ENCODE peak calls at places on chromosome 7, in eight cellular contexts. N is PC-3; T is OCI-LY7; K is ascending aorta; A is CD8-positive, alpha-beta T cell; E is endothelial cell of umbilical vein; Z is A549; G is BE2C. J is an unnamed sample.
A peak's percentile ranks its signal among the peaks of the same experiment; 100 is the strongest.

GRCh38 chr7:86972072-86972471 is 87.4 kb downstream of the ELAPOR2 start:
- DNase-seq in N (no peak), T (no peak), K (no peak), A (no peak), E (no peak), Z (no peak), G (no peak), J (no peak)

GRCh38 chr7:100053201-100053600 is 3.6 kb downstream of the ZSCAN21 start:
- DNase-seq in N (peak; percentile 85), T (peak; percentile 69), K (no peak), A (no peak), E (peak; percentile 86), Z (peak; percentile 64), G (peak; percentile 61), J (no peak)

GRCh38 chr7:159030490-159031134 is 114.1 kb downstream of the VIPR2 start:
- DNase-seq in N (no peak), T (no peak), K (peak; percentile 81), A (no peak), E (peak; percentile 19), Z (peak; percentile 83), G (peak; percentile 79), J (no peak)

GRCh38 chr7:115232041-115232440 is 310.1 kb downstream of the MDFIC start:
- DNase-seq in N (no peak), T (no peak), K (no peak), A (no peak), E (no peak), Z (no peak), G (no peak), J (no peak)

GRCh38 chr7:837001-837400 is 4.7 kb downstream of the SUN1 start:
- DNase-seq in N (no peak), T (no peak), K (no peak), A (no peak), E (no peak), Z (no peak), G (no peak), J (no peak)

GRCh38 chr7:132709971-132710567 is 133.8 kb upstream of the PLXNA4 start:
- DNase-seq in N (peak; percentile 50), T (peak; percentile 53), K (no peak), A (no peak), E (peak; percentile 59), Z (no peak), G (peak; percentile 52), J (no peak)

GRCh38 chr7:3120513-3120912 is 76.8 kb upstream of the CARD11 start:
- DNase-seq in N (no peak), T (peak; percentile 4), K (no peak), A (no peak), E (no peak), Z (no peak), G (no peak), J (no peak)

GRCh38 chr7:39507866-39508551 is 58.2 kb upstream of the YAE1 start:
- DNase-seq in N (no peak), T (no peak), K (no peak), A (no peak), E (no peak), Z (no peak), G (no peak), J (no peak)

GRCh38 chr7:6705959-6706665 is 635 bp downstream of the ZNF12 start:
- DNase-seq in N (no peak), T (peak; percentile 42), K (peak; percentile 66), A (no peak), E (peak; percentile 57), Z (peak; percentile 36), G (peak; percentile 36), J (no peak)

GRCh38 chr7:28841766-28842165 is 116.4 kb downstream of the TRIL start:
- DNase-seq in N (no peak), T (no peak), K (no peak), A (no peak), E (no peak), Z (no peak), G (no peak), J (no peak)

GRCh38 chr7:78020131-78020873 is 221.7 kb downstream of the PHTF2 start:
- DNase-seq in N (peak; percentile 76), T (peak; percentile 58), K (peak; percentile 76), A (no peak), E (peak; percentile 80), Z (peak; percentile 80), G (peak; percentile 60), J (peak; percentile 40)

GRCh38 chr7:151427705-151428392 is 12.1 kb downstream of the CRYGN start:
- DNase-seq in N (no peak), T (no peak), K (no peak), A (no peak), E (no peak), Z (no peak), G (no peak), J (no peak)

GRCh38 chr7:144130730-144131129 is 7.8 kb downstream of the OR2A14 start:
- DNase-seq in N (no peak), T (no peak), K (no peak), A (no peak), E (no peak), Z (no peak), G (no peak), J (no peak)

GRCh38 chr7:119197872-119198527 is 973.5 kb downstream of the ANKRD7 start:
- DNase-seq in N (peak; percentile 73), T (peak; percentile 59), K (no peak), A (no peak), E (peak; percentile 12), Z (peak; percentile 1), G (peak; percentile 32), J (no peak)

GRCh38 chr7:15720849-15721471 is 34.5 kb upstream of the MEOX2 start:
- DNase-seq in N (peak; percentile 70), T (peak; percentile 22), K (peak; percentile 74), A (no peak), E (peak; percentile 84), Z (peak; percentile 2), G (peak; percentile 28), J (no peak)

GRCh38 chr7:1666779-1667565 is 3.1 kb upstream of the ELFN1 start:
- DNase-seq in N (no peak), T (no peak), K (peak; percentile 61), A (no peak), E (no peak), Z (peak; percentile 62), G (peak; percentile 28), J (no peak)

GRCh38 chr7:55365103-55365679 is at the start of gene LANCL2:
- DNase-seq in N (peak; percentile 40), T (no peak), K (no peak), A (peak; percentile 12), E (peak; percentile 62), Z (peak; percentile 31), G (no peak), J (no peak)

GRCh38 chr7:95323410-95324129 is 762 bp downstream of the PON1 start:
- DNase-seq in N (no peak), T (no peak), K (no peak), A (no peak), E (no peak), Z (no peak), G (no peak), J (no peak)
- H3K4me3 ChIP-seq in N (no peak overlapping the region), T (no peak overlapping the region), K (no peak overlapping the region), A (no peak overlapping the region), E (no peak overlapping the region), Z (peak overlapping the region; percentile 18), G (no peak overlapping the region), J (no peak overlapping the region)

GRCh38 chr7:157299613-157300405 is 37.0 kb upstream of the DNAJB6 start:
- DNase-seq in N (peak; percentile 26), T (no peak), K (no peak), A (peak; percentile 23), E (no peak), Z (peak; percentile 89), G (no peak), J (no peak)
- TF ChIP-seq CTCF in N (peak; percentile 35), T (peak; percentile 42), K (no peak), A (no peak), E (no peak), Z (peak; percentile 58), G (no peak), J (no peak)

GRCh38 chr7:131522325-131522920 is 34.0 kb downstream of the PODXL start:
- DNase-seq in N (no peak), T (no peak), K (peak; percentile 33), A (no peak), E (peak; percentile 40), Z (no peak), G (no peak), J (no peak)
- H3K4me1 ChIP-seq in N (peaks cover 40% of the 10 kb centered on the region), T (no peaks in the 10 kb centered on the region), K (no peaks in the 10 kb centered on the region), A (no peaks in the 10 kb centered on the region), E (peaks cover 46% of the 10 kb centered on the region), Z (peaks cover 25% of the 10 kb centered on the region), G (no peaks in the 10 kb centered on the region), J (peaks cover 5% of the 10 kb centered on the region)

GRCh38 chr7:50349963-50350944 is 45.7 kb downstream of the IKZF1 start:
- DNase-seq in N (no peak), T (no peak), K (no peak), A (no peak), E (no peak), Z (no peak), G (no peak), J (no peak)
- H3K4me3 ChIP-seq in N (no peak overlapping the region), T (peak overlapping the region; percentile 12), K (no peak overlapping the region), A (peak overlapping the region; percentile 23), E (no peak overlapping the region), Z (no peak overlapping the region), G (no peak overlapping the region), J (no peak overlapping the region)

J was measured in thoracic aorta.